ENCODE peak calls at places on chromosomes 11 and 22, in eight cellular contexts. One of them, this sample, is unnamed.

GRCh38 chr11:128029219-128029722 is 558.1 kb downstream of the ETS1 start:
- DNase-seq in mesenteric fat pad: no peak
- DNase-seq in endothelial cell: no peak
- DNase-seq in NCI-H187 treated with DMSO at 0.1 percent for 48 hours: no peak
- DNase-seq in iris pigment epithelial cell: peak; percentile 51
- DNase-seq in substantia nigra: no peak
- DNase-seq in tibial nerve: no peak
- DNase-seq in NCI-H146: no peak
- DNase-seq in this sample: no peak

GRCh38 chr11:124586247-124586860 is 16.6 kb downstream of the OR8A1 start:
- DNase-seq in mesenteric fat pad: no peak
- DNase-seq in endothelial cell: peak; percentile 69
- DNase-seq in NCI-H187 treated with DMSO at 0.1 percent for 48 hours: no peak
- DNase-seq in iris pigment epithelial cell: peak; percentile 67
- DNase-seq in substantia nigra: no peak
- DNase-seq in tibial nerve: peak; percentile 43
- DNase-seq in NCI-H146: peak; percentile 30
- DNase-seq in this sample: peak; percentile 32

GRCh38 chr11:20087118-20087521 is 73.2 kb downstream of the DBX1 start:
- DNase-seq in mesenteric fat pad: no peak
- DNase-seq in endothelial cell: no peak
- DNase-seq in NCI-H187 treated with DMSO at 0.1 percent for 48 hours: no peak
- DNase-seq in iris pigment epithelial cell: peak; percentile 47
- DNase-seq in substantia nigra: no peak
- DNase-seq in tibial nerve: no peak
- DNase-seq in NCI-H146: no peak
- DNase-seq in this sample: no peak

GRCh38 chr22:38205261-38206128 is 3.7 kb downstream of the MAFF start:
- DNase-seq in mesenteric fat pad: no peak
- DNase-seq in endothelial cell: no peak
- DNase-seq in NCI-H187 treated with DMSO at 0.1 percent for 48 hours: no peak
- DNase-seq in iris pigment epithelial cell: peak; percentile 63
- DNase-seq in substantia nigra: peak; percentile 21
- DNase-seq in tibial nerve: peak; percentile 77
- DNase-seq in NCI-H146: no peak
- DNase-seq in this sample: peak; percentile 90

GRCh38 chr11:105357764-105358163 is 218.2 kb upstream of the CARD18 start:
- DNase-seq in mesenteric fat pad: no peak
- DNase-seq in endothelial cell: no peak
- DNase-seq in NCI-H187 treated with DMSO at 0.1 percent for 48 hours: no peak
- DNase-seq in iris pigment epithelial cell: peak; percentile 85
- DNase-seq in substantia nigra: no peak
- DNase-seq in tibial nerve: no peak
- DNase-seq in NCI-H146: no peak
- DNase-seq in this sample: peak; percentile 77

GRCh38 chr22:43160497-43161126 is 9.3 kb downstream of the TSPO start:
- DNase-seq in mesenteric fat pad: no peak
- DNase-seq in endothelial cell: no peak
- DNase-seq in NCI-H187 treated with DMSO at 0.1 percent for 48 hours: no peak
- DNase-seq in iris pigment epithelial cell: no peak
- DNase-seq in substantia nigra: no peak
- DNase-seq in tibial nerve: no peak
- DNase-seq in NCI-H146: no peak
- DNase-seq in this sample: no peak

GRCh38 chr22:38299758-38300157 is 17.5 kb downstream of the CSNK1E start:
- DNase-seq in mesenteric fat pad: no peak
- DNase-seq in endothelial cell: no peak
- DNase-seq in NCI-H187 treated with DMSO at 0.1 percent for 48 hours: no peak
- DNase-seq in iris pigment epithelial cell: no peak
- DNase-seq in substantia nigra: no peak
- DNase-seq in tibial nerve: no peak
- DNase-seq in NCI-H146: no peak
- DNase-seq in this sample: no peak

GRCh38 chr22:42342426-42343135 is 72.1 kb upstream of the TCF20 start:
- DNase-seq in mesenteric fat pad: no peak
- DNase-seq in endothelial cell: no peak
- DNase-seq in NCI-H187 treated with DMSO at 0.1 percent for 48 hours: no peak
- DNase-seq in iris pigment epithelial cell: no peak
- DNase-seq in substantia nigra: no peak
- DNase-seq in tibial nerve: no peak
- DNase-seq in NCI-H146: no peak
- DNase-seq in this sample: no peak

GRCh38 chr11:26150046-26150445 is 181.9 kb upstream of the ANO3 start:
- DNase-seq in mesenteric fat pad: no peak
- DNase-seq in endothelial cell: no peak
- DNase-seq in NCI-H187 treated with DMSO at 0.1 percent for 48 hours: no peak
- DNase-seq in iris pigment epithelial cell: no peak
- DNase-seq in substantia nigra: no peak
- DNase-seq in tibial nerve: no peak
- DNase-seq in NCI-H146: no peak
- DNase-seq in this sample: no peak

GRCh38 chr11:12083380-12083779 is 27.0 kb upstream of the MICAL2 start:
- DNase-seq in mesenteric fat pad: no peak
- DNase-seq in endothelial cell: no peak
- DNase-seq in NCI-H187 treated with DMSO at 0.1 percent for 48 hours: no peak
- DNase-seq in iris pigment epithelial cell: no peak
- DNase-seq in substantia nigra: no peak
- DNase-seq in tibial nerve: no peak
- DNase-seq in NCI-H146: no peak
- DNase-seq in this sample: no peak

GRCh38 chr11:62392944-62393628 is 25.7 kb upstream of the SCGB1A1 start:
- DNase-seq in mesenteric fat pad: peak; percentile 74
- DNase-seq in endothelial cell: no peak
- DNase-seq in NCI-H187 treated with DMSO at 0.1 percent for 48 hours: no peak
- DNase-seq in iris pigment epithelial cell: no peak
- DNase-seq in substantia nigra: no peak
- DNase-seq in tibial nerve: no peak
- DNase-seq in NCI-H146: peak; percentile 35
- DNase-seq in this sample: no peak

GRCh38 chr11:112421854-112422253 is 161.2 kb upstream of the PLET1 start:
- DNase-seq in mesenteric fat pad: no peak
- DNase-seq in endothelial cell: no peak
- DNase-seq in NCI-H187 treated with DMSO at 0.1 percent for 48 hours: no peak
- DNase-seq in iris pigment epithelial cell: no peak
- DNase-seq in substantia nigra: no peak
- DNase-seq in tibial nerve: no peak
- DNase-seq in NCI-H146: peak; percentile 4
- DNase-seq in this sample: no peak

GRCh38 chr11:63673579-63673978 is 2.4 kb upstream of the ATL3 start:
- DNase-seq in mesenteric fat pad: no peak
- DNase-seq in endothelial cell: no peak
- DNase-seq in NCI-H187 treated with DMSO at 0.1 percent for 48 hours: no peak
- DNase-seq in iris pigment epithelial cell: no peak
- DNase-seq in substantia nigra: no peak
- DNase-seq in tibial nerve: no peak
- DNase-seq in NCI-H146: no peak
- DNase-seq in this sample: no peak

GRCh38 chr11:129696309-129696989 is 119.2 kb upstream of the TMEM45B start:
- DNase-seq in mesenteric fat pad: no peak
- DNase-seq in endothelial cell: no peak
- DNase-seq in NCI-H187 treated with DMSO at 0.1 percent for 48 hours: no peak
- DNase-seq in iris pigment epithelial cell: no peak
- DNase-seq in substantia nigra: no peak
- DNase-seq in tibial nerve: no peak
- DNase-seq in NCI-H146: no peak
- DNase-seq in this sample: no peak

GRCh38 chr11:114311946-114312345 is 15.7 kb downstream of the NNMT start:
- DNase-seq in mesenteric fat pad: no peak
- DNase-seq in endothelial cell: no peak
- DNase-seq in NCI-H187 treated with DMSO at 0.1 percent for 48 hours: no peak
- DNase-seq in iris pigment epithelial cell: no peak
- DNase-seq in substantia nigra: no peak
- DNase-seq in tibial nerve: no peak
- DNase-seq in NCI-H146: no peak
- DNase-seq in this sample: no peak

GRCh38 chr11:11789735-11790369 is 51.9 kb upstream of the USP47 start:
- DNase-seq in mesenteric fat pad: no peak
- DNase-seq in endothelial cell: peak; percentile 26
- DNase-seq in NCI-H187 treated with DMSO at 0.1 percent for 48 hours: no peak
- DNase-seq in iris pigment epithelial cell: peak; percentile 22
- DNase-seq in substantia nigra: no peak
- DNase-seq in tibial nerve: no peak
- DNase-seq in NCI-H146: no peak
- DNase-seq in this sample: peak; percentile 39

GRCh38 chr11:134223066-134223465 is 701 bp downstream of the NCAPD3 start:
- DNase-seq in mesenteric fat pad: no peak
- DNase-seq in endothelial cell: no peak
- DNase-seq in NCI-H187 treated with DMSO at 0.1 percent for 48 hours: no peak
- DNase-seq in iris pigment epithelial cell: no peak
- DNase-seq in substantia nigra: no peak
- DNase-seq in tibial nerve: no peak
- DNase-seq in NCI-H146: no peak
- DNase-seq in this sample: no peak

GRCh38 chr11:79626135-79626748 is 185.4 kb upstream of the TENM4 start:
- DNase-seq in mesenteric fat pad: no peak
- DNase-seq in endothelial cell: no peak
- DNase-seq in NCI-H187 treated with DMSO at 0.1 percent for 48 hours: no peak
- DNase-seq in iris pigment epithelial cell: peak; percentile 1
- DNase-seq in substantia nigra: no peak
- DNase-seq in tibial nerve: no peak
- DNase-seq in NCI-H146: no peak
- DNase-seq in this sample: peak; percentile 11

GRCh38 chr22:27299181-27300085 is 502.1 kb downstream of the MN1 start:
- DNase-seq in mesenteric fat pad: no peak
- DNase-seq in endothelial cell: no peak
- DNase-seq in NCI-H187 treated with DMSO at 0.1 percent for 48 hours: no peak
- DNase-seq in iris pigment epithelial cell: peak; percentile 21
- DNase-seq in substantia nigra: no peak
- DNase-seq in tibial nerve: no peak
- DNase-seq in NCI-H146: no peak
- DNase-seq in this sample: no peak

GRCh38 chr11:12859872-12860657 is 149.1 kb upstream of the RASSF10 start:
- DNase-seq in mesenteric fat pad: no peak
- DNase-seq in endothelial cell: no peak
- DNase-seq in NCI-H187 treated with DMSO at 0.1 percent for 48 hours: no peak
- DNase-seq in iris pigment epithelial cell: no peak
- DNase-seq in substantia nigra: no peak
- DNase-seq in tibial nerve: no peak
- DNase-seq in NCI-H146: no peak
- DNase-seq in this sample: no peak

This sample was measured in fibroblast of lung.